ENCODE peak calls at places on chromosome 9, in five cellular contexts. P, Y, G, T and F are unnamed samples.

GRCh38 chr9:68981825-68982224 is 32.1 kb downstream of the PRKACG start:
- DNase-seq in G (no peak), P (no peak), T (no peak), Y (no peak), F (no peak)

GRCh38 chr9:84166828-84167400 is 173.6 kb downstream of the SLC28A3 start:
- DNase-seq in Y (peak), P (no peak), G (no peak), T (no peak), F (no peak)

GRCh38 chr9:107363511-107364182 is 80.6 kb downstream of the RAD23B start:
- DNase-seq in T (no peak), G (peak), Y (no peak), P (peak), F (no peak)

GRCh38 chr9:6195714-6196360 is 19.8 kb upstream of the IL33 start:
- DNase-seq in Y (no peak), G (no peak), P (peak), T (no peak), F (peak)

GRCh38 chr9:29750062-29750461 is 2176.8 kb upstream of the C9orf72 start:
- DNase-seq in Y (no peak), P (peak), T (no peak), G (no peak), F (no peak)

GRCh38 chr9:4155224-4156026 is 144.4 kb downstream of the GLIS3 start:
- DNase-seq in G (no peak), Y (no peak), T (no peak), P (no peak), F (no peak)

GRCh38 chr9:137312852-137313325 is 10.8 kb upstream of the NRARP start:
- DNase-seq in P (no peak), T (no peak), Y (no peak), G (no peak), F (no peak)

GRCh38 chr9:94900222-94901018 is 173.9 kb downstream of the AOPEP start:
- DNase-seq in P (peak), Y (no peak), G (no peak), T (peak), F (no peak)

GRCh38 chr9:102309379-102309778 is 570.9 kb upstream of the GRIN3A start:
- DNase-seq in T (no peak), P (no peak), Y (no peak), G (no peak), F (no peak)

GRCh38 chr9:14488421-14489190 is 174.7 kb upstream of the NFIB start:
- DNase-seq in Y (no peak), P (no peak), G (no peak), T (no peak), F (no peak)

GRCh38 chr9:90458485-90458884 is 184.1 kb downstream of the DIRAS2 start:
- DNase-seq in T (no peak), P (no peak), G (no peak), Y (no peak), F (no peak)

GRCh38 chr9:138121438-138122050 is 244.0 kb downstream of the CACNA1B start:
- DNase-seq in G (no peak), Y (no peak), T (no peak), P (no peak), F (no peak)

GRCh38 chr9:6433405-6433804 is 20.4 kb downstream of the UHRF2 start:
- DNase-seq in Y (no peak), P (peak), G (no peak), T (peak), F (no peak)

GRCh38 chr9:93463638-93464248 is 10.4 kb upstream of the FAM120AOS start:
- DNase-seq in P (no peak), G (no peak), T (no peak), Y (no peak), F (no peak)

GRCh38 chr9:13431137-13431536 is 151.6 kb upstream of the MPDZ start:
- DNase-seq in G (no peak), T (no peak), P (no peak), Y (no peak), F (no peak)

GRCh38 chr9:38708759-38709158 is 11.2 kb downstream of the FAM240B start:
- DNase-seq in G (no peak), P (peak), Y (no peak), T (peak), F (no peak)

GRCh38 chr9:23539311-23539710 is 286.7 kb downstream of the ELAVL2 start:
- DNase-seq in P (no peak), Y (no peak), T (no peak), G (no peak), F (no peak)

GRCh38 chr9:5269249-5269715 is 35.2 kb downstream of the RLN2 start:
- DNase-seq in T (no peak), P (peak), Y (no peak), G (no peak), F (no peak)

GRCh38 chr9:69130456-69131441 is 43.3 kb upstream of the TJP2 start:
- DNase-seq in Y (no peak), P (peak), T (peak), G (peak), F (no peak)

GRCh38 chr9:133375116-133375723 is 640 bp downstream of the SURF4 start:
- DNase-seq in G (no peak), Y (no peak), T (peak), P (peak), F (no peak)

GRCh38 chr9:85716031-85716877 is 25.5 kb downstream of the AGTPBP1 start:
- DNase-seq in G (no peak), Y (no peak), P (no peak), T (no peak), F (no peak)

GRCh38 chr9:9729082-9729481 is 883.7 kb downstream of the PTPRD start:
- DNase-seq in T (no peak), G (no peak), P (no peak), Y (no peak), F (no peak)

GRCh38 chr9:121997791-121998190 is 95.3 kb downstream of the TTLL11 start:
- DNase-seq in G (no peak), T (peak), P (no peak), Y (no peak), F (no peak)

GRCh38 chr9:91298304-91298703 is 63.4 kb downstream of the AUH start:
- DNase-seq in Y (no peak), T (peak), P (peak), G (no peak), F (peak)

GRCh38 chr9:23492126-23493002 is 333.7 kb downstream of the ELAVL2 start:
- DNase-seq in P (peak), G (no peak), T (peak), Y (no peak), F (peak)

GRCh38 chr9:129121483-129121882 is 10.3 kb downstream of the PTPA start:
- DNase-seq in G (no peak), Y (no peak), P (peak), T (peak), F (no peak)

GRCh38 chr9:121954477-121955175 is 138.5 kb downstream of the TTLL11 start:
- DNase-seq in Y (no peak), T (peak), P (no peak), G (peak), F (no peak)

GRCh38 chr9:16689352-16689938 is 181.0 kb downstream of the BNC2 start:
- DNase-seq in P (no peak), T (no peak), G (no peak), Y (no peak), F (no peak)

GRCh38 chr9:116658265-116658664 is 28.8 kb upstream of the TRIM32 start:
- DNase-seq in T (no peak), G (no peak), P (no peak), Y (no peak), F (no peak)

GRCh38 chr9:120396418-120396817 is 183.5 kb downstream of the CDK5RAP2 start:
- DNase-seq in T (no peak), G (no peak), Y (no peak), P (no peak), F (no peak)

GRCh38 chr9:19283108-19283710 is 52.7 kb downstream of the DENND4C start:
- DNase-seq in T (no peak), P (no peak), Y (no peak), G (no peak), F (no peak)
- H3K27ac ChIP-seq in T (no peak), P (no peak), Y (no peak), G (no peak), F (no peak)

DNA sequence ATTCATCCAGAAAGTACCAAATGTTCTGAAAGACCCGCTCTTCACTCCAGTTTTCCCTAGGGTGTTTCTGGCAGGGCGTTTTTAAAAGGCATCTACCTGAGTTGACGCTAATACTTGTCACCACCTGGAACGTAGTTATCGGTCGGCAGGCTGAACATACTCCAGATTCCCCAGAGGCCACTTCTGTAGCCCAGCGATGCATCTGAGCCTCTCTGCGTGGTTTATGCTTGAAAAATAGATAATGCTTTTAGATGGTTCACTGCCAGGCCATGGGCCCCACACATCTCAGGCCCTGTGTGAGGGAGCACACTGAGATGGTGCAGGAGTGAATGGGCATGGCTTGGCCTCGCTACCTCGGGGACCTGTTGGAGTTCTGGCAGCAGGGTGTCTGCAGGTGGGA is 33.0 kb upstream of the NCS1 start:
- DNase-seq in T (no peak), P (no peak), G (no peak), Y (no peak), F (no peak)
- H3K27ac ChIP-seq in T (peak), P (peak), G (peak), Y (peak), F (peak)

DNA sequence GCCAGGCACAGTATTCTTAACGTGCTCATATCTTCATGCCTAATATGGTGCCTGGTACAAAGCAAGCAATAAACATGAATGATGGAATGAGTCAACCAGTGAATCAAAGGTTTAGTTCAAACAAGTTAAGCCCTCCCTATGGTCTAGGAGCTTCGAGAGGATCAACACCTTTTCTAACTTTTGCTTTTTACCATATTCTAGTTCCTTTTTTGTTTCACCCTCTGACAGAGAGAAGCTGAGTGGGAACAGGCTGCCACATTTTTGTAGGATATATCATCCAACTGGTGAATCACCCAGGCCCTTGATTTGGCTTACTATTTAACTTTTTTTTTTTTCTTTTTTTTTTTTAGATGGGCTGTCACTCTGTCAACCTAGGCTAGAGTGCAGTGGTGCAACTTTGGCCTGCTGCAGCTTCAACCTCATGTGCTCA is 39.3 kb upstream of the TNC start:
- DNase-seq in P (peak), T (peak), G (no peak), Y (no peak), F (peak)
- H3K27ac ChIP-seq in P (peak), T (peak), G (no peak), Y (no peak), F (peak)

GRCh38 chr9:108787664-108788048 is 68.1 kb downstream of the ACTL7B start:
- DNase-seq in T (no peak), P (peak), Y (no peak), G (no peak), F (peak)
- H3K27ac ChIP-seq in T (no peak), P (peak), Y (no peak), G (no peak), F (peak)

DNA sequence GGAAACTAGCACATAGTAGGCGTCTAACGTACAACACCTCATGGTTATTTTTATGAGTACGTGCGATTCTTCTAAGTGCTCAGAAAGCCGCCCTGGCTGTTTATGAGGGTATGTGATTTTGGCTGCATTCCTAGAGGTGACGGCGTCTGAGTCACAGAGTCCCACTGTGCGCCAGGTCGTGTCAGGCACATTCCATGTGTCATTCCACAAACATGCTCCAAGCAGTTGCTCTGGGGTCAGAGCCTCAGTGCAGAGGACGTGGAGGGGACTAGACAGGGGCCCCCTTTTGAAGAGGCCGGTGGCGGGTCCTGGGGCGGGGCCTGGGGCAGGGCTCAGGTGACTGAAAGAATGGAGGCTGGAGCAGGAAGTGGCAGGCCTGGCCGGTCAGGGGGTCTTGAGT is 51.9 kb downstream of the NEK6 start:
- DNase-seq in T (peak), P (peak), G (no peak), Y (no peak), F (peak)
- H3K27ac ChIP-seq in T (peak), P (peak), G (no peak), Y (no peak), F (no peak)

GRCh38 chr9:134476256-134476941 is 150.1 kb downstream of the RXRA start:
- DNase-seq in T (no peak), P (no peak), G (no peak), Y (peak), F (no peak)

GRCh38 chr9:134476942-134477335 is 150.7 kb downstream of the RXRA start:
- DNase-seq in Y (peak), G (no peak), P (no peak), T (no peak), F (no peak)

GRCh38 chr9:134475051-134475790 is 149.0 kb downstream of the RXRA start:
- DNase-seq in T (peak), P (no peak), G (peak), Y (peak), F (no peak)

GRCh38 chr9:134477927-134478326 is 151.7 kb downstream of the RXRA start:
- DNase-seq in G (no peak), T (no peak), Y (peak), P (no peak), F (no peak)

DNA sequence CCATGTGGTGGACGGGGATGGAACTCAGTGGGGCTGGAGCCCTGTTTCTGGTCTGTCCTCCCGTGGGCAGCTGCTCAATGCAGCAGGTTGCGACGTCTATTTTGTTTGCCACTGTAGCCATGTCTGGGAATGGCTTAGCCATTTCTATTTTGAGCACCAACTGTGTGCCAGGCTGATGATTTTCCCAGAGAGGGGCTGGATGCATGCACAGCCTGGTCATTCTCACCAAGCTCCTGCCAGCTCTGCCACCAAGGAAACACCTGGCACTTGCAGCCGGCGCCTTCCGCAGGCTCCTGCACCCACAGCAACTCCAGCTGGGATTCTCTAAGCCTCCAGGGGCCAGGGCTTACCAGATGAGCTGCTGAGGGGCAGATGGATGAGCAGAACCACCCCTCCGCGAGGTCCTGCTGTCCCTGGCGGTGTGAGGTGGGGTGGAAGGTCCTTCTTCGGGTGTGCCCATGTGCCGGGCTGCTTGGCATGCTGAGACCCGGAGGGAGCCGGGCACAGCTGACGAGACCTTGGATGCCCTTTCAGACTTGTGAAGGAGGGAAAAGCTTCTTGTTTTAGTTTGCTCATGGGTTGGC is 151.2 kb downstream of the RXRA start:
- DNase-seq in G (no peak), P (no peak), Y (peak), T (no peak), F (no peak)
- H3K27ac ChIP-seq in G (no peak), P (no peak), Y (no peak), T (no peak), F (no peak)

GRCh38 chr9:87505869-87506678 is 8.4 kb downstream of the DAPK1 start:
- DNase-seq in G (no peak), P (no peak), T (no peak), Y (no peak), F (no peak)
- H3K27ac ChIP-seq in G (no peak), P (no peak), T (no peak), Y (no peak), F (no peak)